ENCODE peak calls at places on chromosomes 11 and 22, in four cellular contexts. Y is A549; Q is stimulated activated CD4-positive, alpha-beta T cell treated with anti-CD3 and anti-CD28 coated beads, Interleukin-2, amount 100 ng/mL, for 48 hours; W is activated naive CD4-positive, alpha-beta T cell treated with anti-CD3 and anti-CD28 coated beads, Interleukin-2, amount 10 ng/mL, durations not matched to agents 7 days and 5 days. F is an unnamed sample.

GRCh38 chr22:30014244-30014643 is 66.0 kb upstream of the HORMAD2 start:
- DNase-seq in Y (no peak), Q (no peak), W (no peak), F (no peak)

GRCh38 chr11:72225411-72225951 is 914 bp downstream of the INPPL1 start:
- DNase-seq in Y (no peak), Q (no peak), W (peak; percentile 46), F (no peak)

GRCh38 chr11:78740175-78741161 is 165.8 kb upstream of the NARS2 start:
- DNase-seq in Y (no peak), Q (no peak), W (no peak), F (no peak)

GRCh38 chr11:90288207-90288821 is 65.5 kb upstream of the CHORDC1 start:
- DNase-seq in Y (peak; percentile 40), Q (no peak), W (no peak), F (peak; percentile 20)

GRCh38 chr11:15750535-15751297 is 605.6 kb downstream of the SOX6 start:
- DNase-seq in Y (no peak), Q (no peak), W (no peak), F (no peak)

GRCh38 chr11:36427079-36427478 is 83.0 kb downstream of the TRAF6 start:
- DNase-seq in Y (no peak), Q (no peak), W (no peak), F (no peak)

GRCh38 chr11:17528181-17528691 is 16.0 kb downstream of the USH1C start:
- DNase-seq in Y (peak; percentile 42), Q (peak; percentile 60), W (peak; percentile 65), F (peak; percentile 76)

GRCh38 chr11:70503201-70503877 is 105.0 kb downstream of the CTTN start:
- DNase-seq in Y (no peak), Q (no peak), W (no peak), F (no peak)

GRCh38 chr11:84719935-84720577 is 907.1 kb downstream of the DLG2 start:
- DNase-seq in Y (no peak), Q (no peak), W (no peak), F (no peak)

GRCh38 chr22:41280065-41280464 is 5.9 kb downstream of the RANGAP1 start:
- DNase-seq in Y (no peak), Q (no peak), W (no peak), F (no peak)

GRCh38 chr11:91703042-91703441 is 521.6 kb upstream of the FAT3 start:
- DNase-seq in Y (no peak), Q (no peak), W (no peak), F (no peak)

GRCh38 chr11:45646275-45646970 is 19.0 kb downstream of the CHST1 start:
- DNase-seq in Y (peak; percentile 17), Q (no peak), W (no peak), F (no peak)

GRCh38 chr11:130737866-130738431 is 178.3 kb downstream of the SNX19 start:
- DNase-seq in Y (no peak), Q (no peak), W (no peak), F (no peak)

GRCh38 chr22:38572065-38572464 is 2.1 kb upstream of the DMC1 start:
- DNase-seq in Y (peak; percentile 44), Q (peak; percentile 11), W (peak; percentile 58), F (no peak)

GRCh38 chr11:27616711-27617110 is 83.5 kb downstream of the BDNF start:
- DNase-seq in Y (no peak), Q (no peak), W (no peak), F (no peak)

GRCh38 chr22:46001426-46002106 is 24.6 kb upstream of the WNT7B start:
- DNase-seq in Y (no peak), Q (no peak), W (no peak), F (no peak)

GRCh38 chr11:105838668-105839403 is 183.2 kb downstream of the MSANTD4 start:
- DNase-seq in Y (no peak), Q (no peak), W (no peak), F (no peak)

GRCh38 chr11:110763249-110764011 is 51.2 kb upstream of the ARHGAP20 start:
- DNase-seq in Y (no peak), Q (no peak), W (no peak), F (no peak)

GRCh38 chr11:71201231-71201630 is 51.1 kb downstream of the SHANK2 start:
- DNase-seq in Y (no peak), Q (no peak), W (no peak), F (no peak)

GRCh38 chr22:25404923-25405853 is 159.3 kb upstream of the GRK3 start:
- DNase-seq in Y (peak; percentile 42), Q (peak; percentile 63), W (peak; percentile 84), F (peak; percentile 80)

GRCh38 chr22:46966495-46966845 is 204.0 kb downstream of the TBC1D22A start:
- DNase-seq in Y (no peak), Q (no peak), W (no peak), F (no peak)

GRCh38 chr11:3824714-3825472 is 15.9 kb downstream of the RHOG start:
- DNase-seq in Y (peak; percentile 80), Q (peak; percentile 83), W (peak; percentile 87), F (peak; percentile 79)

GRCh38 chr22:25370322-25370721 is 150.9 kb downstream of the CRYBB2 start:
- DNase-seq in Y (no peak), Q (no peak), W (no peak), F (no peak)

GRCh38 chr11:7060828-7061227 is 28.0 kb upstream of the RBMXL2 start:
- DNase-seq in Y (no peak), Q (no peak), W (no peak), F (no peak)

F was measured in HuH-7.5.